ENCODE peak calls at places on chromosomes 5 and 9, in eight cellular contexts. F is PC-3; K is neural progenitor cell; G is CD4-positive, CD25-positive, alpha-beta regulatory T cell; B is GM23338; Y is CD8-positive, alpha-beta T cell; S is spleen; P is mesenchymal stem cell. Z is an unnamed sample.

GRCh38 chr5:53038196-53038847 is 49.2 kb downstream of the ITGA2 start:
- DNase-seq in F (peak; percentile 29), K (no peak), G (no peak), B (no peak), Y (no peak), S (no peak), P (no peak), Z (no peak)

GRCh38 chr9:132631280-132631679 is 38.5 kb downstream of the DDX31 start:
- DNase-seq in F (peak; percentile 90), K (no peak), G (no peak), B (no peak), Y (no peak), S (no peak), P (peak; percentile 61), Z (no peak)

GRCh38 chr9:73523391-73523790 is 371.7 kb downstream of the ANXA1 start:
- DNase-seq in F (no peak), K (no peak), G (no peak), B (no peak), Y (no peak), S (no peak), P (no peak), Z (no peak)

GRCh38 chr5:150492621-150493020 is 15.3 kb upstream of the NDST1 start:
- DNase-seq in F (peak; percentile 73), K (no peak), G (no peak), B (no peak), Y (no peak), S (no peak), P (peak; percentile 82), Z (no peak)

GRCh38 chr5:168578006-168578405 is 1.2 kb downstream of the PANK3 start:
- DNase-seq in F (peak; percentile 38), K (no peak), G (peak; percentile 17), B (no peak), Y (no peak), S (no peak), P (peak; percentile 28), Z (no peak)

GRCh38 chr9:126069400-126069955 is 257.2 kb upstream of the MVB12B start:
- DNase-seq in F (no peak), K (peak; percentile 21), G (no peak), B (peak; percentile 19), Y (no peak), S (no peak), P (no peak), Z (no peak)

GRCh38 chr5:173872887-173873286 is 15.3 kb upstream of the CPEB4 start:
- DNase-seq in F (no peak), K (no peak), G (no peak), B (no peak), Y (no peak), S (no peak), P (no peak), Z (no peak)

GRCh38 chr9:85290019-85290418 is 451.7 kb downstream of the AGTPBP1 start:
- DNase-seq in F (no peak), K (no peak), G (peak; percentile 4), B (no peak), Y (peak; percentile 13), S (no peak), P (no peak), Z (no peak)

GRCh38 chr5:24547127-24547526 is 97.7 kb downstream of the CDH10 start:
- DNase-seq in F (no peak), K (no peak), G (no peak), B (no peak), Y (no peak), S (no peak), P (no peak), Z (no peak)

GRCh38 chr5:154380263-154380662 is 65.5 kb upstream of the SAP30L start:
- DNase-seq in F (no peak), K (no peak), G (no peak), B (no peak), Y (no peak), S (no peak), P (no peak), Z (no peak)

GRCh38 chr9:87716141-87716540 is 9.8 kb upstream of the CTSL start:
- DNase-seq in F (peak; percentile 60), K (no peak), G (no peak), B (no peak), Y (no peak), S (no peak), P (peak; percentile 36), Z (no peak)

GRCh38 chr5:171953860-171954701 is 52.4 kb downstream of the FBXW11 start:
- DNase-seq in F (peak; percentile 87), K (no peak), G (no peak), B (no peak), Y (no peak), S (no peak), P (peak; percentile 42), Z (no peak)

GRCh38 chr5:150641826-150642566 is 1.5 kb downstream of the SYNPO start:
- DNase-seq in F (peak; percentile 30), K (peak; percentile 0), G (no peak), B (no peak), Y (no peak), S (no peak), P (peak; percentile 33), Z (no peak)

GRCh38 chr5:91365498-91365897 is 17.6 kb downstream of the ARRDC3 start:
- DNase-seq in F (no peak), K (no peak), G (no peak), B (no peak), Y (no peak), S (no peak), P (no peak), Z (no peak)

GRCh38 chr9:122777935-122778671 is 10.6 kb upstream of the OR5C1 start:
- DNase-seq in F (peak; percentile 64), K (no peak), G (no peak), B (no peak), Y (no peak), S (no peak), P (peak; percentile 81), Z (no peak)

GRCh38 chr9:78109075-78109474 is 77.5 kb upstream of the GNAQ start:
- DNase-seq in F (no peak), K (no peak), G (no peak), B (no peak), Y (no peak), S (no peak), P (no peak), Z (no peak)

DNA sequence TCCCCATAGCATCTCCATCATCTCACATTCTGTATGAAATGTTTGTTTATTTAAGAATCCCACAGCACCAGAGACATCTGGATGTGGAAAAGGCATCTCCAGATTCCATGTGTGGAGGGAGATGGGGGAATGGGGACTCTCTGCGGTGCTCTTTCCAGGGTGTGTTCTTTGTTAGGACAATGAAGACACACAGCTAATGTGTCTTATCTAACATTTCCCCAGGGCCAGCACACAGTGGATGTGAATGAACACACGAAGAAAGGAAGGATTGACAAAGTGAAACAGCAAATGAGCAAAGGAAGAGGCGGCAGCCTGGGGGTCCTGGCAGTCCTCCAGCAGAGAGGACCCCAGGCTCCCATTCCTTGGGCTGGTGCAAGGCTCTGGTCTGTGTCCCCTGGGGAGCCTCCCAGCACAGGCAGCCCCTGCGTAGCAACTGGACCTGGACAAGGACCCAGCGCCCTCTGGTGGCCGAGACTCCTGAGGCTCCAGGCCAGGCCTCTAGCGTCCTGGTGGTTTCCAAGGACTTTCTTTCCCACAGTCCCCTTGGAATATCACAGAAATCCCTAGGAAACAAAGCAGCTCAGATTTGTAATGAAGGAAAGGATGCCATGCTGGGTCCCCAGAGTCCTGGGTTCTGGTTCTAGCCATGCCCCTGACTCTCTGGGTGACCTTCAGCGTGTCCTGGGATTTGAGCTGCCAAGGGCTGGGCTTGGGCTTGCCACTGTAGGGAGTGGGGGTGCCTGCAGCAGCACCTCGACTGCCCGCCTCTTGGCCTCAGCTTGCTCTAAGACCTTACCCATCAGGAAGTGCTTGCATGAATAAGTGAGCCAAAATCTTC is 3.5 kb upstream of the PDLIM7 start:
- DNase-seq in F (peak; percentile 88), K (peak; percentile 95), G (peak; percentile 74), B (peak; percentile 97), Y (peak; percentile 84), S (peak; percentile 97), P (peak; percentile 88), Z (peak; percentile 95)
- H3K4me1 ChIP-seq in F (peaks cover 11% of the 10 kb centered on the region), K (peaks cover 20% of the 10 kb centered on the region), G (peaks cover 26% of the 10 kb centered on the region), B (peaks cover 29% of the 10 kb centered on the region), Y (peaks cover 20% of the 10 kb centered on the region), S (peaks cover 98% of the 10 kb centered on the region), P (peaks cover 20% of the 10 kb centered on the region), Z (peaks cover 22% of the 10 kb centered on the region)

DNA sequence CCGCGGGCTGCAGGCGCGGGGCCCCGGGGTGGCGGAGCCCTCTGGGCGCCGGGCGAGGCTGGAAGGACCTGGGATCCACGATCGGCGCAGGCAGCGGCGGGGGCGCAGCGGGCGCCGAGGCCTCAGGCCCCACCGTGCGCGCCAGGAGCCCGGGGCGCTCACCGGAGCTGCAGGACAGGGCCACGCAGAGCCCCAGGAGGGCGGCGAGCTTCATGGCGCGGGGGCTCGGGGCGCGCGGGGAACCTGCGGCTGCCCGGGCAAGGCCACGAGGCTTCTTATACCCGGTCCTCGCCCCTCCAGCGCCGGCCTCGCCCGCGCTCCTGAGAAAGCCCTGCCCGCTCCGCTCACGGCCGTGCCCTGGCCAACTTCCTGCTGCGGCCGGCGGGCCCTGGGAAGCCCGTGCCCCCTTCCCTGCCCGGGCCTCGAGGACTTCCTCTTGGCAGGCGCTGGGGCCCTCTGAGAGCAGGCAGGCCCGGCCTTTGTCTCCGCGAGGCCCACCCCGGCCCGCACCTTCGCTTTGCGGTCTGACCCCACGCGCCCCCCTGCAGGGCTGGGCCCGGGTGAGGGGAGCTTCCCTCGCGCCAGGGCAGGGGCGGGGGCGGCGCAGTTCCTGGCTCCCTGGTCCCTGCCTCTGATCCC is at the start of gene SCGB3A1:
- DNase-seq in F (no peak), K (peak; percentile 31), G (peak; percentile 12), B (peak; percentile 63), Y (no peak), S (peak; percentile 83), P (no peak), Z (peak; percentile 81)
- H3K4me3 ChIP-seq in F (no peak within 1 kb of the TSS), K (peak within 1 kb of the TSS; percentile 56), G (no peak within 1 kb of the TSS), B (peak within 1 kb of the TSS; percentile 60), Y (peak within 1 kb of the TSS; percentile 30), S (peak within 1 kb of the TSS; percentile 27), P (no peak within 1 kb of the TSS), Z (peak within 1 kb of the TSS; percentile 33)

DNA sequence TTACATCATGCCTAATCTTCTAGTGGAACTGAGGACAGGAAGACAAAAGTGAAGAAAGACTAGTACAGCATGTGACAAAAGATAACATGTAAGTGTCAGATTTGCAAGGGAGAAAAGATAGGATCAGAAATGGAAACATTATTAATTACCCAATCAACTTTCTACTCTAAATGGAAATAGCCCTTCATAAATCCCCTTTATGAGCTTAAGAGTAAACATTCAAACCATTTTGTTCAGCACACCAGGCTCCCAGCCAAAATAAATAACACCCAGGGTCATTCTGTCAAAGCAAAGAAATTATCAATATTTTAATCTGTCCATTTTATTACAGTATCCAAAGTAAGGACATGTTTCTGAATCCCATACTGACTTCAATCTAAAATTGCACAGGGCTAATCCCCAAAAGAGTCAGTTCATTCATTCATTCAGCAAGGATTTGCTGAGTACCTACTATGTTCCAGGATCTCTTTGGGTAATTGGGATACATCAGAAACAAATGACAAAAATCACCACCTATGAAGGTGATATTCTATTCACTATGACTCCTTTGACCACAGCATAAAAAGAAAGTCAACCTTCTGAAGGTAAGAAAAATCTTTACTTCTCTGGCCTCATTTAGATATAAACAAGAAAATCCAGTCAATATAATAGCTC is 5.3 kb downstream of the PRELID2 start:
- DNase-seq in F (peak; percentile 21), K (no peak), G (no peak), B (no peak), Y (no peak), S (no peak), P (no peak), Z (no peak)
- H3K27ac ChIP-seq in F (no peak overlapping the region), K (no peak overlapping the region), G (no peak overlapping the region), B (no peak overlapping the region), Y (no peak overlapping the region), S (no peak overlapping the region), P (no peak overlapping the region), Z (no peak overlapping the region)

DNA sequence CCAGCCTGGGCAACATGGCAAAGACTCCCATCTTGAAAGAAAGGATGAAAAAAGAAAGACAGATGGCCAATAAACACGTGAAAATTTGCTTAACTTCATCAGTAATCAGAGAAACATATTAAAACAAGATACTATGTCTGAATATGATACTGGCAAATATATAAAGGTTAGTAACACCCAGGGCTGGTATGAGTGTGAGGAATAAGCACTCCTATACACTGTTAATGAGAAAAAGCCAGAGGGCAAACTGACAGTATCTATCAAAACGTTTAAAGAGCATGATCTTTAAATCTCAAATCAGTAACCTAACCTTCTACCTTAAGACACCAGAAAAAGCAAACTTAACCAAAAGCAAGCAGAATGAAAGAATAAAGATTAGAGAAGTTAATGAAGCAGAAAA is 14.1 kb downstream of the B4GALT1 start:
- DNase-seq in F (no peak), K (no peak), G (no peak), B (no peak), Y (no peak), S (no peak), P (no peak), Z (no peak)
- H3K4me1 ChIP-seq in F (peaks cover 45% of the 10 kb centered on the region), K (peaks cover 4% of the 10 kb centered on the region), G (peaks cover 36% of the 10 kb centered on the region), B (peaks cover 4% of the 10 kb centered on the region), Y (peaks cover 74% of the 10 kb centered on the region), S (peaks cover 99% of the 10 kb centered on the region), P (peaks cover 8% of the 10 kb centered on the region), Z (peaks cover 85% of the 10 kb centered on the region)

Z was measured in upper lobe of right lung.